ENCODE peak calls at places on chromosome 5, in six cellular contexts. J, U, C, K, Q and P are unnamed samples.

GRCh38 chr5:55324815-55325418 is 17.1 kb downstream of the MTREX start:
- DNase-seq in J (no peak), U (no peak), C (peak), K (no peak), Q (peak), P (no peak)

GRCh38 chr5:9156282-9156681 is 389.6 kb downstream of the SEMA5A start:
- DNase-seq in J (peak), U (peak), C (no peak), K (peak), Q (peak), P (no peak)

GRCh38 chr5:138138949-138139775 is at the start of gene NME5:
- DNase-seq in J (peak), U (peak), C (peak), K (peak), Q (peak), P (no peak)

GRCh38 chr5:148912714-148913398 is 86.4 kb downstream of the ADRB2 start:
- DNase-seq in J (no peak), U (no peak), C (peak), K (peak), Q (peak), P (peak)

GRCh38 chr5:1448511-1449011 is 3.3 kb upstream of the SLC6A3 start:
- DNase-seq in J (no peak), U (peak), C (no peak), K (no peak), Q (no peak), P (no peak)

GRCh38 chr5:170442921-170443320 is 53.8 kb upstream of the KCNMB1 start:
- DNase-seq in J (no peak), U (no peak), C (no peak), K (no peak), Q (no peak), P (no peak)

GRCh38 chr5:65791721-65792698 is 70.0 kb downstream of the NLN start:
- DNase-seq in J (no peak), U (no peak), C (no peak), K (no peak), Q (no peak), P (no peak)

GRCh38 chr5:61132559-61132958 is 29.7 kb downstream of the SMIM15 start:
- DNase-seq in J (no peak), U (no peak), C (no peak), K (no peak), Q (peak), P (no peak)

GRCh38 chr5:177427919-177428573 is 1.6 kb downstream of the GRK6 start:
- DNase-seq in J (no peak), U (peak), C (no peak), K (no peak), Q (no peak), P (no peak)

GRCh38 chr5:122701640-122702523 is 73.0 kb upstream of the SNX2 start:
- DNase-seq in J (no peak), U (peak), C (no peak), K (no peak), Q (no peak), P (no peak)

GRCh38 chr5:54347221-54347865 is 37.0 kb upstream of the ARL15 start:
- DNase-seq in J (no peak), U (no peak), C (no peak), K (no peak), Q (no peak), P (no peak)